ENCODE peak calls at places on chromosomes 11 and 22, in nine cellular contexts. One of them, this sample, is unnamed.

GRCh38 chr11:59117774-59118173 is 10.7 kb downstream of the FAM111B start:
- DNase-seq in hypothalamus: no peak
- DNase-seq in neural progenitor cell: no peak
- DNase-seq in activated naive CD4-positive, alpha-beta T cell treated with anti-CD3 and anti-CD28 coated beads, Interleukin-2, amount 10 ng/mL, durations not matched to agents 7 days and 5 days: no peak
- DNase-seq in DMS53: no peak
- DNase-seq in skeletal muscle cell: no peak
- DNase-seq in NCI-H774: no peak
- DNase-seq in amniotic stem cell: no peak
- DNase-seq in activated gamma-delta T cell treated with anti-CD3 and anti-CD28 coated beads, Interleukin-2, amount 50 U/mL, for 16 hours: no peak
- DNase-seq in this sample: no peak

GRCh38 chr11:65611028-65611757 is 2.8 kb downstream of the MAP3K11 start:
- DNase-seq in hypothalamus: peak
- DNase-seq in neural progenitor cell: no peak
- DNase-seq in activated naive CD4-positive, alpha-beta T cell treated with anti-CD3 and anti-CD28 coated beads, Interleukin-2, amount 10 ng/mL, durations not matched to agents 7 days and 5 days: no peak
- DNase-seq in DMS53: no peak
- DNase-seq in skeletal muscle cell: no peak
- DNase-seq in NCI-H774: no peak
- DNase-seq in amniotic stem cell: no peak
- DNase-seq in activated gamma-delta T cell treated with anti-CD3 and anti-CD28 coated beads, Interleukin-2, amount 50 U/mL, for 16 hours: no peak
- DNase-seq in this sample: no peak

GRCh38 chr22:19059481-19060278 is 62.5 kb downstream of the DGCR2 start:
- DNase-seq in hypothalamus: no peak
- DNase-seq in neural progenitor cell: no peak
- DNase-seq in activated naive CD4-positive, alpha-beta T cell treated with anti-CD3 and anti-CD28 coated beads, Interleukin-2, amount 10 ng/mL, durations not matched to agents 7 days and 5 days: no peak
- DNase-seq in DMS53: no peak
- DNase-seq in skeletal muscle cell: no peak
- DNase-seq in NCI-H774: no peak
- DNase-seq in amniotic stem cell: no peak
- DNase-seq in activated gamma-delta T cell treated with anti-CD3 and anti-CD28 coated beads, Interleukin-2, amount 50 U/mL, for 16 hours: no peak
- DNase-seq in this sample: no peak

GRCh38 chr22:20080776-20081654 is 974 bp downstream of the DGCR8 start:
- DNase-seq in hypothalamus: no peak
- DNase-seq in neural progenitor cell: peak
- DNase-seq in activated naive CD4-positive, alpha-beta T cell treated with anti-CD3 and anti-CD28 coated beads, Interleukin-2, amount 10 ng/mL, durations not matched to agents 7 days and 5 days: peak
- DNase-seq in DMS53: peak
- DNase-seq in skeletal muscle cell: no peak
- DNase-seq in NCI-H774: peak
- DNase-seq in amniotic stem cell: no peak
- DNase-seq in activated gamma-delta T cell treated with anti-CD3 and anti-CD28 coated beads, Interleukin-2, amount 50 U/mL, for 16 hours: no peak
- DNase-seq in this sample: peak

GRCh38 chr11:70472240-70472639 is 73.9 kb downstream of the CTTN start:
- DNase-seq in hypothalamus: no peak
- DNase-seq in neural progenitor cell: no peak
- DNase-seq in activated naive CD4-positive, alpha-beta T cell treated with anti-CD3 and anti-CD28 coated beads, Interleukin-2, amount 10 ng/mL, durations not matched to agents 7 days and 5 days: no peak
- DNase-seq in DMS53: no peak
- DNase-seq in skeletal muscle cell: no peak
- DNase-seq in NCI-H774: no peak
- DNase-seq in amniotic stem cell: no peak
- DNase-seq in activated gamma-delta T cell treated with anti-CD3 and anti-CD28 coated beads, Interleukin-2, amount 50 U/mL, for 16 hours: no peak
- DNase-seq in this sample: no peak

GRCh38 chr11:134363592-134363991 is 31.8 kb downstream of the GLB1L2 start:
- DNase-seq in hypothalamus: no peak
- DNase-seq in neural progenitor cell: no peak
- DNase-seq in activated naive CD4-positive, alpha-beta T cell treated with anti-CD3 and anti-CD28 coated beads, Interleukin-2, amount 10 ng/mL, durations not matched to agents 7 days and 5 days: no peak
- DNase-seq in DMS53: no peak
- DNase-seq in skeletal muscle cell: no peak
- DNase-seq in NCI-H774: no peak
- DNase-seq in amniotic stem cell: no peak
- DNase-seq in activated gamma-delta T cell treated with anti-CD3 and anti-CD28 coated beads, Interleukin-2, amount 50 U/mL, for 16 hours: no peak
- DNase-seq in this sample: no peak

GRCh38 chr22:46149493-46149997 is 781 bp upstream of the PPARA start:
- DNase-seq in hypothalamus: peak
- DNase-seq in neural progenitor cell: peak
- DNase-seq in activated naive CD4-positive, alpha-beta T cell treated with anti-CD3 and anti-CD28 coated beads, Interleukin-2, amount 10 ng/mL, durations not matched to agents 7 days and 5 days: peak
- DNase-seq in DMS53: peak
- DNase-seq in skeletal muscle cell: no peak
- DNase-seq in NCI-H774: no peak
- DNase-seq in amniotic stem cell: no peak
- DNase-seq in activated gamma-delta T cell treated with anti-CD3 and anti-CD28 coated beads, Interleukin-2, amount 50 U/mL, for 16 hours: peak
- DNase-seq in this sample: peak

GRCh38 chr11:46529086-46529905 is 64.5 kb downstream of the AMBRA1 start:
- DNase-seq in hypothalamus: no peak
- DNase-seq in neural progenitor cell: peak
- DNase-seq in activated naive CD4-positive, alpha-beta T cell treated with anti-CD3 and anti-CD28 coated beads, Interleukin-2, amount 10 ng/mL, durations not matched to agents 7 days and 5 days: peak
- DNase-seq in DMS53: peak
- DNase-seq in skeletal muscle cell: no peak
- DNase-seq in NCI-H774: peak
- DNase-seq in amniotic stem cell: peak
- DNase-seq in activated gamma-delta T cell treated with anti-CD3 and anti-CD28 coated beads, Interleukin-2, amount 50 U/mL, for 16 hours: peak
- DNase-seq in this sample: peak

GRCh38 chr22:39502789-39503464 is 837 bp downstream of the MIEF1 start:
- DNase-seq in hypothalamus: no peak
- DNase-seq in neural progenitor cell: no peak
- DNase-seq in activated naive CD4-positive, alpha-beta T cell treated with anti-CD3 and anti-CD28 coated beads, Interleukin-2, amount 10 ng/mL, durations not matched to agents 7 days and 5 days: no peak
- DNase-seq in DMS53: no peak
- DNase-seq in skeletal muscle cell: no peak
- DNase-seq in NCI-H774: no peak
- DNase-seq in amniotic stem cell: no peak
- DNase-seq in activated gamma-delta T cell treated with anti-CD3 and anti-CD28 coated beads, Interleukin-2, amount 50 U/mL, for 16 hours: no peak
- DNase-seq in this sample: no peak

This sample was measured in NCI-H82.